ENCODE peak calls at places on chromosomes 16 and 17, in six cellular contexts. A, J, B, C, G and E are unnamed samples.

GRCh38 chr16:62755938-62756337 is 719.7 kb upstream of the CDH8 start:
- DNase-seq in G (no peak), J (no peak), A (no peak), C (no peak), B (no peak), E (no peak)

GRCh38 chr17:78112508-78113471 is 15.8 kb downstream of the TMC6 start:
- DNase-seq in B (no peak), J (peak; percentile 67), A (peak; percentile 82), G (peak; percentile 58), C (peak; percentile 34), E (peak; percentile 39)

GRCh38 chr16:12062343-12063003 is 85.9 kb downstream of the SNX29 start:
- DNase-seq in G (no peak), A (no peak), B (peak; percentile 61), J (peak; percentile 80), C (peak; percentile 85), E (peak; percentile 90)

GRCh38 chr17:3512512-3513171 is 36.8 kb downstream of the ASPA start:
- DNase-seq in G (no peak), C (no peak), A (peak; percentile 89), B (peak; percentile 4), J (peak; percentile 52), E (no peak)

GRCh38 chr17:72378414-72379395 is 257.9 kb downstream of the SOX9 start:
- DNase-seq in J (no peak), A (no peak), B (no peak), C (no peak), G (no peak), E (no peak)

GRCh38 chr17:64291268-64291851 is 28.3 kb upstream of the TEX2 start:
- DNase-seq in G (no peak), C (no peak), J (no peak), B (no peak), A (no peak), E (no peak)

GRCh38 chr17:52237151-52237550 is 78.6 kb upstream of the CA10 start:
- DNase-seq in B (no peak), A (no peak), C (no peak), G (no peak), J (no peak), E (no peak)

GRCh38 chr17:38852771-38853291 is 690 bp downstream of the RPL23 start:
- DNase-seq in J (peak; percentile 35), C (no peak), B (no peak), A (no peak), G (no peak), E (no peak)

GRCh38 chr16:54928421-54929089 is 2.1 kb upstream of the IRX5 start:
- DNase-seq in G (no peak), B (no peak), J (peak; percentile 77), A (peak; percentile 36), C (peak; percentile 67), E (peak; percentile 56)

GRCh38 chr16:23640669-23640958 is 496 bp downstream of the PALB2 start:
- DNase-seq in A (no peak), C (no peak), G (no peak), B (no peak), J (no peak), E (peak; percentile 4)

GRCh38 chr17:18182190-18182977 is 1.2 kb upstream of the ALKBH5 start:
- DNase-seq in G (no peak), A (no peak), C (no peak), J (peak; percentile 22), B (no peak), E (no peak)

GRCh38 chr17:67272312-67273050 is 27.5 kb upstream of the HELZ start:
- DNase-seq in G (no peak), J (no peak), C (no peak), B (no peak), A (no peak), E (no peak)

GRCh38 chr16:70638814-70639792 is 7.3 kb upstream of the IL34 start:
- DNase-seq in J (peak; percentile 40), G (no peak), A (no peak), C (no peak), B (no peak), E (no peak)

GRCh38 chr17:39605492-39606433 is 2.0 kb downstream of the NEUROD2 start:
- DNase-seq in G (no peak), B (no peak), A (no peak), J (peak; percentile 30), C (no peak), E (no peak)

GRCh38 chr17:27009087-27009486 is 284.8 kb upstream of the WSB1 start:
- DNase-seq in G (no peak), A (no peak), B (no peak), C (no peak), J (no peak), E (no peak)

GRCh38 chr17:63519972-63520882 is 2.9 kb upstream of the KCNH6 start:
- DNase-seq in A (no peak), B (no peak), C (peak; percentile 33), G (no peak), J (no peak), E (no peak)

GRCh38 chr17:30543456-30543855 is 66.2 kb downstream of the GOSR1 start:
- DNase-seq in J (peak; percentile 21), B (no peak), G (no peak), C (no peak), A (no peak), E (no peak)

GRCh38 chr17:80614320-80614719 is 69.7 kb downstream of the RPTOR start:
- DNase-seq in B (no peak), A (no peak), G (no peak), J (no peak), C (no peak), E (no peak)

GRCh38 chr16:85908444-85908843 is 9.5 kb downstream of the IRF8 start:
- DNase-seq in G (no peak), A (no peak), C (no peak), B (no peak), J (no peak), E (no peak)

GRCh38 chr17:5813357-5813756 is 229.0 kb upstream of the NLRP1 start:
- DNase-seq in B (no peak), G (no peak), A (no peak), J (no peak), C (no peak), E (no peak)

GRCh38 chr17:51119415-51120356 is 982 bp downstream of the SPAG9 start:
- DNase-seq in B (no peak), J (peak; percentile 78), G (peak; percentile 16), A (peak; percentile 28), C (peak; percentile 18), E (peak; percentile 41)

GRCh38 chr16:11876306-11876705 is 25.0 kb upstream of the RSL1D1 start:
- DNase-seq in A (no peak), C (no peak), J (no peak), B (no peak), G (no peak), E (no peak)

GRCh38 chr17:27336217-27336616 is 42.3 kb downstream of the WSB1 start:
- DNase-seq in A (no peak), J (no peak), B (no peak), C (no peak), G (no peak), E (no peak)

GRCh38 chr16:14309906-14310305 is 238.8 kb downstream of the MRTFB start:
- DNase-seq in A (no peak), J (peak; percentile 77), G (no peak), B (no peak), C (peak; percentile 70), E (no peak)

GRCh38 chr17:82693168-82693867 is 5.2 kb downstream of the RAB40B start:
- DNase-seq in G (no peak), B (no peak), J (no peak), C (no peak), A (no peak), E (no peak)

GRCh38 chr17:7572588-7573323 is 6.7 kb upstream of the CD68 start:
- DNase-seq in G (peak; percentile 100), C (peak; percentile 98), J (peak; percentile 99), B (no peak), A (peak; percentile 99), E (peak; percentile 100)

GRCh38 chr16:86895609-86896008 is 317.3 kb downstream of the FOXL1 start:
- DNase-seq in J (no peak), G (no peak), B (no peak), A (no peak), C (no peak), E (no peak)

GRCh38 chr17:78828470-78829185 is 12.0 kb downstream of the USP36 start:
- DNase-seq in B (no peak), J (peak; percentile 41), G (no peak), A (no peak), C (peak; percentile 48), E (peak; percentile 67)

GRCh38 chr16:51544850-51545467 is 393.9 kb upstream of the SALL1 start:
- DNase-seq in J (no peak), A (no peak), C (no peak), B (no peak), G (no peak), E (no peak)

GRCh38 chr17:45316271-45317112 is at the start of gene MAP3K14:
- DNase-seq in J (peak; percentile 92), A (peak; percentile 43), G (peak; percentile 23), C (peak; percentile 48), B (no peak), E (no peak)

GRCh38 chr16:8522757-8523156 is 67.6 kb downstream of the TMEM114 start:
- DNase-seq in J (no peak), C (no peak), G (no peak), A (no peak), B (no peak), E (no peak)

GRCh38 chr17:19389386-19389785 is 2.4 kb upstream of the MFAP4 start:
- DNase-seq in B (no peak), C (no peak), G (no peak), J (peak; percentile 24), A (no peak), E (no peak)

GRCh38 chr17:2837147-2837561 is 40.9 kb downstream of the RAP1GAP2 start:
- DNase-seq in G (no peak), C (no peak), J (no peak), B (no peak), A (no peak), E (no peak)

GRCh38 chr16:69927056-69927757 is 23.9 kb upstream of the CLEC18A start:
- DNase-seq in C (peak; percentile 5), J (no peak), A (peak; percentile 54), B (no peak), G (no peak), E (no peak)

GRCh38 chr17:73109603-73110002 is 17.1 kb upstream of the SLC39A11 start:
- DNase-seq in B (no peak), J (no peak), C (no peak), A (no peak), G (no peak), E (no peak)

GRCh38 chr17:1643293-1643998 is 2.1 kb downstream of the SCARF1 start:
- DNase-seq in A (no peak), C (no peak), J (peak; percentile 31), B (no peak), G (no peak), E (no peak)

GRCh38 chr16:27317738-27318398 is 4.1 kb downstream of the IL4R start:
- DNase-seq in A (no peak), G (no peak), J (no peak), B (no peak), C (no peak), E (no peak)

GRCh38 chr17:27296427-27296979 is 2.6 kb downstream of the WSB1 start:
- DNase-seq in B (peak; percentile 44), J (peak; percentile 87), A (no peak), G (no peak), C (peak; percentile 67), E (peak; percentile 23)

GRCh38 chr16:68972008-68972407 is 128.7 kb downstream of the TANGO6 start:
- DNase-seq in J (no peak), B (no peak), A (no peak), C (no peak), G (no peak), E (no peak)

GRCh38 chr17:57988301-57989010 is 402 bp upstream of the VEZF1 start:
- DNase-seq in A (peak; percentile 68), B (no peak), J (peak; percentile 84), G (peak; percentile 34), C (peak; percentile 60), E (peak; percentile 54)